ENCODE peak calls at places on chromosomes 4 and X, in seven cellular contexts. C is WERI-Rb-1, X is upper lobe of left lung, D is left ventricle myocardium inferior, I is fibroblast of lung, E is suprapubic skin, K is DND-41. Y is an unnamed sample. For H3K9me3, the result is how much of the 10 kb centered on the place peaks cover.

GRCh38 chrX:19585370-19586082 is 70.2 kb upstream of the MAP3K15 start:
- DNase-seq in D (no peak), K (no peak), I (no peak), X (peak), E (no peak), C (no peak), Y (no peak)

GRCh38 chr4:4968161-4968757 is 51.0 kb downstream of the CYTL1 start:
- DNase-seq in D (no peak), E (no peak), X (no peak), C (no peak), K (no peak), I (no peak), Y (no peak)

GRCh38 chr4:5338511-5338910 is 287.2 kb downstream of the STK32B start:
- DNase-seq in E (no peak), C (no peak), X (no peak), I (no peak), K (no peak), D (no peak), Y (no peak)

GRCh38 chrX:148135738-148136137 is 154.6 kb downstream of the FMR1NB start:
- DNase-seq in K (no peak), X (no peak), E (no peak), C (no peak), I (peak), D (no peak), Y (no peak)

GRCh38 chr4:90456891-90457290 is 329.7 kb downstream of the CCSER1 start:
- DNase-seq in I (no peak), E (no peak), X (no peak), C (no peak), D (no peak), K (no peak), Y (no peak)

GRCh38 chr4:25258980-25259578 is 25.2 kb downstream of the PI4K2B start:
- DNase-seq in C (no peak), K (no peak), X (no peak), I (peak), D (no peak), E (no peak), Y (no peak)

GRCh38 chr4:112515278-112516075 is 503 bp downstream of the NEUROG2 start:
- DNase-seq in X (no peak), I (peak), C (peak), E (no peak), D (no peak), K (no peak), Y (peak)

GRCh38 chr4:73867783-73868182 is 1.4 kb upstream of the CXCL1 start:
- DNase-seq in C (peak), I (peak), K (no peak), D (no peak), E (no peak), X (peak), Y (no peak)

GRCh38 chr4:8393593-8394038 is 46.9 kb downstream of the ACOX3 start:
- DNase-seq in I (peak), X (no peak), C (peak), D (peak), E (no peak), K (no peak), Y (no peak)

GRCh38 chrX:130246084-130246483 is 22.6 kb downstream of the ZNF280C start:
- DNase-seq in E (no peak), D (no peak), C (no peak), K (no peak), X (no peak), I (peak), Y (no peak)

GRCh38 chrX:110180176-110180927 is 137.5 kb downstream of the AMMECR1 start:
- DNase-seq in X (no peak), C (no peak), K (no peak), E (no peak), I (peak), D (peak), Y (no peak)

GRCh38 chrX:17944833-17945497 is 83.9 kb upstream of the RAI2 start:
- DNase-seq in E (no peak), D (no peak), K (peak), X (no peak), I (no peak), C (peak), Y (no peak)

GRCh38 chr4:71663780-71664179 is 120.1 kb downstream of the GC start:
- DNase-seq in X (no peak), I (no peak), K (no peak), E (no peak), C (no peak), D (no peak), Y (no peak)

GRCh38 chr4:183995489-183996049 is 90.5 kb downstream of the STOX2 start:
- DNase-seq in I (no peak), E (no peak), C (no peak), X (no peak), K (no peak), D (no peak), Y (no peak)

GRCh38 chr4:123107444-123108252 is 185.3 kb upstream of the NUDT6 start:
- DNase-seq in X (no peak), E (no peak), D (no peak), I (no peak), C (no peak), K (no peak), Y (peak)

GRCh38 chrX:2928583-2929434 is at the start of gene ARSD:
- DNase-seq in K (no peak), I (peak), E (peak), X (peak), D (peak), C (no peak), Y (peak)

GRCh38 chrX:37905436-37906147 is 58.2 kb upstream of the DYNLT3 start:
- DNase-seq in E (no peak), D (no peak), I (peak), X (no peak), C (peak), K (no peak), Y (peak)

GRCh38 chrX:9848718-9849481 is 62.7 kb downstream of the SHROOM2 start:
- DNase-seq in I (no peak), C (no peak), E (no peak), X (no peak), K (no peak), D (no peak), Y (no peak)

GRCh38 chrX:15269618-15270521 is at the start of gene ASB9:
- DNase-seq in C (no peak), K (peak), I (peak), X (peak), D (no peak), E (peak), Y (peak)

GRCh38 chr4:150960818-150961217 is 54.3 kb downstream of the LRBA start:
- DNase-seq in D (no peak), C (peak), X (peak), E (no peak), I (no peak), K (peak), Y (no peak)

GRCh38 chr4:147884536-147884935 is 152.6 kb downstream of the ARHGAP10 start:
- DNase-seq in X (no peak), E (no peak), C (no peak), I (no peak), D (no peak), K (no peak), Y (no peak)

GRCh38 chr4:73729534-73730165 is 10.7 kb upstream of the CXCL8 start:
- DNase-seq in X (peak), E (peak), D (peak), I (peak), C (peak), K (peak), Y (peak)

GRCh38 chr4:1983846-1984405 is 24.8 kb downstream of the NELFA start:
- DNase-seq in D (peak), I (no peak), E (peak), C (no peak), X (no peak), K (no peak), Y (peak)

GRCh38 chr4:57154191-57154590 is 44.0 kb upstream of the IGFBP7 start:
- DNase-seq in K (no peak), C (no peak), X (no peak), I (peak), E (no peak), D (no peak), Y (no peak)

GRCh38 chr4:57148831-57149230 is 38.6 kb upstream of the IGFBP7 start:
- DNase-seq in D (no peak), I (peak), C (no peak), E (no peak), K (no peak), X (no peak), Y (no peak)

GRCh38 chr4:57153207-57153606 is 43.0 kb upstream of the IGFBP7 start:
- DNase-seq in C (no peak), I (no peak), X (no peak), K (no peak), D (no peak), E (no peak), Y (no peak)

GRCh38 chr4:57149833-57150232 is 39.6 kb upstream of the IGFBP7 start:
- DNase-seq in X (no peak), C (no peak), I (peak), K (no peak), D (no peak), E (no peak), Y (no peak)

GRCh38 chr4:57151481-57151880 is 41.3 kb upstream of the IGFBP7 start:
- DNase-seq in C (no peak), E (no peak), I (peak), X (no peak), K (no peak), D (no peak), Y (no peak)
- H3K4me3 ChIP-seq in C (no peak), E (no peak), I (no peak), X (no peak), K (no peak), D (no peak), Y (no peak)

GRCh38 chrX:437636-438390 is 51.1 kb upstream of the PPP2R3B start:
- DNase-seq in E (no peak), D (no peak), I (no peak), K (no peak), C (no peak), X (no peak), Y (peak)
- H3K9me3 ChIP-seq in E (under half), D (under half), I (under half), K (under half), C (under half), X (under half), Y (under half)

GRCh38 chr4:118277243-118277642 is 75.6 kb downstream of the PRSS12 start:
- DNase-seq in I (no peak), X (no peak), E (no peak), C (no peak), K (no peak), D (no peak), Y (no peak)

GRCh38 chr4:118278473-118279274 is 74.1 kb downstream of the PRSS12 start:
- DNase-seq in I (peak), E (peak), C (peak), X (peak), D (peak), K (peak), Y (peak)

GRCh38 chr4:118273642-118274041 is 79.2 kb downstream of the PRSS12 start:
- DNase-seq in K (no peak), I (no peak), X (no peak), C (no peak), D (no peak), E (no peak), Y (no peak)

GRCh38 chr4:118279328-118279727 is 73.5 kb downstream of the PRSS12 start:
- DNase-seq in X (no peak), D (no peak), E (no peak), K (no peak), I (peak), C (no peak), Y (no peak)

DNA sequence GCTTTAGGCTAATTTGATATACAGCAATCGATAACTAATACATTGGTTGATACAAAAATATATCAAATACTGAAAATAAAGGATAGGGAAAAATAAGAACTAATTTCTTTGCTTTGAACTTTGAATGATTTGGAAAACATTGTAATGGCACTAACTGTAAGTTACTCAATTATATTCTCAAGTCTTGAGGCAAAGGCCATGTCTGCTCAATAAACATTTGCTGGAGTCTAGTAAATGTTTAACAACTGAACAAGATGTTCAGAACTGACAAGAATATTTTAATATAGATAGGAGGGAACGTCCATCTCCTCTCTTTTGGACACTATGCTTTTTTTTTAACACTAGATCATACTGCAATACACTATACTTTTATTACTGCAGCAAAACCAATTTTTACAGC is 76.3 kb downstream of the PRSS12 start:
- DNase-seq in I (no peak), C (no peak), D (no peak), E (no peak), K (no peak), X (no peak), Y (no peak)
- H3K4me3 ChIP-seq in I (no peak), C (no peak), D (no peak), E (no peak), K (no peak), X (no peak), Y (no peak)

DNA sequence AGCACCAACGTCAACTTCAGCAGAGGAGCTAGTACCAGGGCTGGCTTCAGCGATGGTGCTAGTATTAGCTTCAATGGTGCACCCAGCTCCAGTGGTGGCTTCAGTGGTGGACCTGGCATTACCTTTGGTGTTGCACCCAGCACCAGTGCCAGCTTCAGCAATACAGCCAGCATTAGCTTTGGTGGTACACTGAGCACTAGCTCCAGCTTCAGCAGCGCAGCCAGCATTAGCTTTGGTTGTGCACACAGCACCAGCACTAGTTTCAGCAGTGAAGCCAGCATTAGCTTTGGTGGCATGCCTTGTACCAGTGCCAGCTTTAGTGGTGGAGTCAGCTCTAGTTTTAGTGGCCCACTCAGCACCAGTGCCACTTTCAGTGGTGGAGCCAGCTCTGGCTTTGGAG is 8.3 kb downstream of the TRO start:
- DNase-seq in X (no peak), C (no peak), D (no peak), I (no peak), K (no peak), E (no peak), Y (no peak)
- H3K9me3 ChIP-seq in X (under half), C (under half), D (under half), I (under half), K (under half), E (under half), Y (under half)

GRCh38 chrX:102658551-102658950 is 7.3 kb downstream of the GPRASP1 start:
- DNase-seq in X (no peak), E (no peak), I (no peak), D (no peak), K (no peak), C (no peak), Y (no peak)
- H3K4me3 ChIP-seq in X (no peak), E (no peak), I (peak), D (peak), K (no peak), C (no peak), Y (no peak)